ENCODE peak calls at places on chromosomes 4 and X, in six cellular contexts. B is left lung; A is Calu3; F is mucosa of descending colon; U is CD8-positive, alpha-beta T cell; T is H9. D is an unnamed sample.
A peak's percentile ranks its signal among the peaks of the same experiment; 100 is the strongest.

GRCh38 chr4:37653601-37654000 is 32.6 kb downstream of the RELL1 start:
- DNase-seq in T (peak; percentile 44), F (no peak), A (no peak), U (no peak), B (no peak), D (no peak)

GRCh38 chrX:1554469-1555210 is 17.7 kb upstream of the P2RY8 start:
- DNase-seq in U (peak; percentile 69), B (peak; percentile 32), F (peak; percentile 64), A (no peak), T (no peak), D (no peak)

GRCh38 chr4:86848732-86849617 is at the start of gene SLC10A6:
- DNase-seq in B (no peak), T (no peak), U (no peak), A (no peak), F (no peak), D (no peak)

GRCh38 chrX:14883826-14884225 is 10.6 kb downstream of the MOSPD2 start:
- DNase-seq in T (no peak), A (no peak), F (no peak), B (no peak), U (no peak), D (no peak)

GRCh38 chrX:43655151-43655676 is 885 bp upstream of the MAOA start:
- DNase-seq in F (peak; percentile 70), A (peak; percentile 28), T (peak; percentile 54), B (peak; percentile 45), U (no peak), D (peak; percentile 63)

GRCh38 chr4:185548587-185548986 is 13.3 kb upstream of the PDLIM3 start:
- DNase-seq in A (no peak), T (no peak), F (no peak), U (no peak), B (no peak), D (no peak)

GRCh38 chr4:65482410-65482809 is 187.9 kb downstream of the EPHA5 start:
- DNase-seq in B (no peak), T (no peak), U (no peak), F (no peak), A (peak; percentile 3), D (no peak)

GRCh38 chrX:5042563-5042962 is 1186.1 kb downstream of the NLGN4X start:
- DNase-seq in B (no peak), F (no peak), T (no peak), U (no peak), A (no peak), D (no peak)

GRCh38 chr4:15864771-15865566 is 73.6 kb downstream of the FGFBP1 start:
- DNase-seq in A (no peak), F (no peak), U (no peak), B (no peak), T (no peak), D (no peak)

GRCh38 chrX:120468825-120469525 is at the start of gene LAMP2:
- DNase-seq in U (peak; percentile 66), F (peak; percentile 91), B (peak; percentile 91), A (peak; percentile 88), T (peak; percentile 91), D (peak; percentile 92)

GRCh38 chrX:36859231-36859630 is 148.9 kb upstream of the FAM47C start:
- DNase-seq in U (no peak), A (no peak), B (no peak), F (peak; percentile 19), T (no peak), D (no peak)

DNA sequence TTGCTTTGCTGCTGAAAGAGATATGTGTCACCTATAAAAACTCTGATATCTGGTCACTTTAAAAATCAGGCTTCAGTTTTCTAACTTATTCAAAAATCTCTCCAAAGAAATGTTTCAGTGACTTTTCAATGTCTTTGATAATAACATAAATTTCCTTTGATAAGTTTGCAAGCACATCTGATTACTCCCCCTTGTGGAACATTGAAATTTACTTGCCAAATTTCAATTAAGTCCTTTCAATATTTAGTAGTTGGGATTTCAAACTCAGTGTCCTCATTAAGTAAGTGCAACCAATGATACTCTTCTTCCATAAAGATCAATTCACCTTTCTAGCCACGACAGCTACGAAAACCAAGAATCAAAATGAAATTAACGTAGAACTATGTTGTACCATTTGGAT is 151.3 kb upstream of the FAM47C start:
- DNase-seq in F (no peak), B (no peak), T (no peak), U (no peak), A (no peak), D (no peak)
- TF ChIP-seq CTCF in F (no peak), B (no peak), T (peak; percentile 10), U (no peak), A (no peak), D (no peak)

GRCh38 chr4:20305976-20306375 is 54.3 kb downstream of the SLIT2 start:
- DNase-seq in B (no peak), U (no peak), F (no peak), T (no peak), A (peak; percentile 15), D (no peak)
- TF ChIP-seq CTCF in B (no peak), U (no peak), F (no peak), T (no peak), A (no peak), D (no peak)

DNA sequence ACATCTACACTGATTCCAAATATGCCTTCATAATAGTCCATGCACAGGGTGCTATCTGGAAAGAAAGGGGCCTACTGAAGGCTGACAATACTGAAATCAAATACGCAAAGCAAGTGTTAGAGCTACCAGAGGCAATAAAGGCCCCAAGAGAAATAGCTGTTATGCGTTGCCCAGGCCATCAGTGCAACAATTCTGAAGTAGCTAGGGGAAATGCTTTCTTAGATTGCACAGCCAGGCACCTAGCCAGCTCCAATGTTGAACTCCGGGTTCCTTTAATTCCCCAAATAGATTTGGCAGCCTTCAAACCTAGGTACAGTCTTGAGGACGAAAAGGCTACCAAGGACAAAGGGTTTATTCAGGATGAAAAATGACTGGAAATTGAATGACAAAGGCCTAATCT is 17.4 kb upstream of the PAPSS1 start:
- DNase-seq in A (no peak), F (no peak), B (no peak), T (no peak), U (no peak), D (no peak)
- TF ChIP-seq CTCF in A (no peak), F (no peak), B (no peak), T (no peak), U (no peak), D (no peak)

GRCh38 chrX:96126182-96126581 is 558.5 kb upstream of the DIAPH2 start:
- DNase-seq in A (no peak), F (no peak), T (no peak), U (no peak), B (no peak), D (no peak)
- TF ChIP-seq CTCF in A (no peak), F (no peak), T (peak; percentile 52), U (no peak), B (no peak), D (no peak)

GRCh38 chr4:163245044-163245443 is 78.4 kb upstream of the NAF1 start:
- DNase-seq in T (no peak), U (no peak), A (no peak), B (no peak), F (no peak), D (no peak)
- TF ChIP-seq CTCF in T (no peak), U (no peak), A (no peak), B (no peak), F (no peak), D (no peak)

GRCh38 chr4:82797591-82798081 is 960 bp downstream of the SCD5 start:
- DNase-seq in F (no peak), B (no peak), A (peak; percentile 17), T (peak; percentile 59), U (no peak), D (no peak)
- TF ChIP-seq CTCF in F (no peak), B (no peak), A (no peak), T (no peak), U (no peak), D (no peak)

DNA sequence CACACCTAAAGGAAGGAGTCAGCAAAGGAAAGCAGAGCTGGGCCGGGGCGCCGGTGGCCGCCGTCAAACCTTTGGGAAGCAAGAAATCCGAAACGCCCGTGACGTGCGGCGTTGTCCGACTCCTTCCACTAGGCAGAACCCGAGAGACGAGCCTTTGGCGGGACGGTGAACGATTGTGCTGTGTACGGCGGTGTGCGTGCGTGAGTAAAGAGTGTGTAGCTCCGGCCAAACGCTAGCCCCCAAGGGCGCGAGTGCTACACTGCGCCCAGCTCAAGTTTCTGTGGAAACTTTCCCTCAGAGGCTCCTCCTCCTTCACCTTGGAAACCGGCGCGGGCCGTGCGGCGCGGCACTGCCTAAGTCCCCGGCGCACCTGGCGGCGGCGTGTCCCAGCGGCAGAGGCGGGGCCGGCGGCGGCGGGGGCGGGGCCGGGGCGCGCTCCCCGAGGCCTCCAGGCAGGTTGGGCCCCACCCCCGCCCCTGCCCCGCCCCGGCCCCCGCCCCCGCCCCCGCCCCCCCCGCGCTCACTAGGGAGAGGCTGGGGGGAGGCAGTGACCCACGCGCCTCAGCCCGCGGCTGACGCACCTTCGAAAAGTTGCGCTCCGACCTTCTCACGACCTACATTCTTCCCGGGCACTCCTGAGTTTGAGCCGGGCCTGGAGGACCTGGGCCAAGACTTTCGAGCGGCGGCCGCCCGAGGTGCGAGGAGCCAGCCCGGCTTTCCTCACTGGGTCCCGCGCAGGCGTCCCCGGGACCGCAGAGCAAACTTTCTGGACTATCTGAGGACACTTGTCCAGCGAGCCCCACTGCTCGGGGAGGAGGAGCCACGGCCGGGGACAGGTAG is at the start of gene FHIP1A:
- DNase-seq in T (peak; percentile 94), A (peak; percentile 94), U (peak; percentile 79), B (peak; percentile 84), F (peak; percentile 94), D (peak; percentile 90)
- TF ChIP-seq CTCF in T (peak; percentile 11), A (no peak), U (no peak), B (no peak), F (no peak), D (no peak)

D was measured in lower lobe of right lung.